ENCODE peak calls at places on chromosomes 3 and 15, in seven cellular contexts. L is sigmoid colon, T is NCI-H1092, F is AG04450, P is fibroblast of villous mesenchyme, W is posterior cingulate gyrus, C is lower leg skin. M is an unnamed sample.

GRCh38 chr15:89569090-89569745 is 6.1 kb upstream of the TICRR start:
- DNase-seq in L (no peak), T (no peak), F (no peak), P (no peak), W (no peak), C (no peak), M (no peak)

GRCh38 chr3:125515421-125515820 is 4.6 kb downstream of the SNX4 start:
- DNase-seq in L (no peak), T (no peak), F (no peak), P (no peak), W (no peak), C (no peak), M (no peak)

GRCh38 chr3:130905551-130905950 is 11.7 kb downstream of the ATP2C1 start:
- DNase-seq in L (no peak), T (no peak), F (no peak), P (peak), W (no peak), C (no peak), M (no peak)

GRCh38 chr3:7504886-7505775 is 644.2 kb downstream of the GRM7 start:
- DNase-seq in L (no peak), T (no peak), F (no peak), P (peak), W (no peak), C (no peak), M (no peak)

GRCh38 chr3:46233194-46233593 is 9.1 kb upstream of the CCR3 start:
- DNase-seq in L (no peak), T (no peak), F (no peak), P (no peak), W (no peak), C (no peak), M (no peak)

GRCh38 chr3:12335421-12335820 is 46.6 kb downstream of the PPARG start:
- DNase-seq in L (no peak), T (no peak), F (no peak), P (no peak), W (no peak), C (no peak), M (no peak)

GRCh38 chr15:66703540-66703941 is 1.5 kb downstream of the SMAD6 start:
- DNase-seq in L (no peak), T (peak), F (no peak), P (peak), W (no peak), C (no peak), M (peak)

GRCh38 chr3:69288161-69288895 is 97.6 kb downstream of the FRMD4B start:
- DNase-seq in L (no peak), T (no peak), F (no peak), P (no peak), W (no peak), C (no peak), M (no peak)

GRCh38 chr15:69976366-69976994 is 121.2 kb downstream of the TLE3 start:
- DNase-seq in L (no peak), T (no peak), F (no peak), P (peak), W (no peak), C (peak), M (no peak)

M was measured in frontal cortex.